ENCODE peak calls at places on chromosomes 12 and 14, in six cellular contexts. One of them, this sample, is unnamed.

GRCh38 chr14:75717729-75718128 is 56.7 kb downstream of the TTLL5 start:
- DNase-seq in right cardiac atrium: no peak
- DNase-seq in mammary epithelial cell: no peak
- DNase-seq in psoas muscle: no peak
- DNase-seq in right atrium auricular region: no peak
- DNase-seq in CD4-positive, CD25-positive, alpha-beta regulatory T cell: no peak
- DNase-seq in this sample: no peak

GRCh38 chr12:30823764-30824163 is 69.0 kb upstream of the CAPRIN2 start:
- DNase-seq in right cardiac atrium: no peak
- DNase-seq in mammary epithelial cell: no peak
- DNase-seq in psoas muscle: no peak
- DNase-seq in right atrium auricular region: peak
- DNase-seq in CD4-positive, CD25-positive, alpha-beta regulatory T cell: no peak
- DNase-seq in this sample: no peak

GRCh38 chr12:67804168-67804567 is 155.6 kb downstream of the DYRK2 start:
- DNase-seq in right cardiac atrium: no peak
- DNase-seq in mammary epithelial cell: no peak
- DNase-seq in psoas muscle: no peak
- DNase-seq in right atrium auricular region: no peak
- DNase-seq in CD4-positive, CD25-positive, alpha-beta regulatory T cell: no peak
- DNase-seq in this sample: no peak

GRCh38 chr12:48197549-48197966 is 5.5 kb downstream of the OR10AD1 start:
- DNase-seq in right cardiac atrium: no peak
- DNase-seq in mammary epithelial cell: peak
- DNase-seq in psoas muscle: no peak
- DNase-seq in right atrium auricular region: no peak
- DNase-seq in CD4-positive, CD25-positive, alpha-beta regulatory T cell: no peak
- DNase-seq in this sample: no peak

GRCh38 chr12:132205271-132206092 is 61.2 kb downstream of the NOC4L start:
- DNase-seq in right cardiac atrium: no peak
- DNase-seq in mammary epithelial cell: no peak
- DNase-seq in psoas muscle: no peak
- DNase-seq in right atrium auricular region: no peak
- DNase-seq in CD4-positive, CD25-positive, alpha-beta regulatory T cell: no peak
- DNase-seq in this sample: no peak

GRCh38 chr12:79223761-79224160 is 359.2 kb downstream of the SYT1 start:
- DNase-seq in right cardiac atrium: no peak
- DNase-seq in mammary epithelial cell: no peak
- DNase-seq in psoas muscle: no peak
- DNase-seq in right atrium auricular region: no peak
- DNase-seq in CD4-positive, CD25-positive, alpha-beta regulatory T cell: no peak
- DNase-seq in this sample: no peak

GRCh38 chr12:77402726-77403125 is 337.4 kb upstream of the E2F7 start:
- DNase-seq in right cardiac atrium: no peak
- DNase-seq in mammary epithelial cell: no peak
- DNase-seq in psoas muscle: no peak
- DNase-seq in right atrium auricular region: no peak
- DNase-seq in CD4-positive, CD25-positive, alpha-beta regulatory T cell: no peak
- DNase-seq in this sample: no peak

GRCh38 chr14:70789361-70789760 is 20.0 kb downstream of the MAP3K9 start:
- DNase-seq in right cardiac atrium: no peak
- DNase-seq in mammary epithelial cell: peak
- DNase-seq in psoas muscle: no peak
- DNase-seq in right atrium auricular region: no peak
- DNase-seq in CD4-positive, CD25-positive, alpha-beta regulatory T cell: no peak
- DNase-seq in this sample: peak

GRCh38 chr12:122090759-122091535 is 12.4 kb downstream of the MLXIP start:
- DNase-seq in right cardiac atrium: no peak
- DNase-seq in mammary epithelial cell: no peak
- DNase-seq in psoas muscle: no peak
- DNase-seq in right atrium auricular region: no peak
- DNase-seq in CD4-positive, CD25-positive, alpha-beta regulatory T cell: no peak
- DNase-seq in this sample: no peak

GRCh38 chr12:91381309-91381804 is 198.7 kb upstream of the DCN start:
- DNase-seq in right cardiac atrium: peak
- DNase-seq in mammary epithelial cell: peak
- DNase-seq in psoas muscle: no peak
- DNase-seq in right atrium auricular region: peak
- DNase-seq in CD4-positive, CD25-positive, alpha-beta regulatory T cell: no peak
- DNase-seq in this sample: peak

GRCh38 chr14:52730708-52731111 is 744 bp downstream of the STYX start:
- DNase-seq in right cardiac atrium: no peak
- DNase-seq in mammary epithelial cell: peak
- DNase-seq in psoas muscle: no peak
- DNase-seq in right atrium auricular region: no peak
- DNase-seq in CD4-positive, CD25-positive, alpha-beta regulatory T cell: no peak
- DNase-seq in this sample: peak

GRCh38 chr14:101364503-101365328 is 196.6 kb upstream of the DIO3 start:
- DNase-seq in right cardiac atrium: peak
- DNase-seq in mammary epithelial cell: no peak
- DNase-seq in psoas muscle: peak
- DNase-seq in right atrium auricular region: peak
- DNase-seq in CD4-positive, CD25-positive, alpha-beta regulatory T cell: no peak
- DNase-seq in this sample: no peak

GRCh38 chr12:130698106-130698505 is 18.0 kb downstream of the RIMBP2 start:
- DNase-seq in right cardiac atrium: no peak
- DNase-seq in mammary epithelial cell: no peak
- DNase-seq in psoas muscle: no peak
- DNase-seq in right atrium auricular region: no peak
- DNase-seq in CD4-positive, CD25-positive, alpha-beta regulatory T cell: no peak
- DNase-seq in this sample: no peak

GRCh38 chr12:30308010-30308717 is 387.5 kb downstream of the IPO8 start:
- DNase-seq in right cardiac atrium: no peak
- DNase-seq in mammary epithelial cell: peak
- DNase-seq in psoas muscle: no peak
- DNase-seq in right atrium auricular region: no peak
- DNase-seq in CD4-positive, CD25-positive, alpha-beta regulatory T cell: no peak
- DNase-seq in this sample: peak

GRCh38 chr14:100187247-100187833 is 27.9 kb upstream of the DEGS2 start:
- DNase-seq in right cardiac atrium: no peak
- DNase-seq in mammary epithelial cell: no peak
- DNase-seq in psoas muscle: no peak
- DNase-seq in right atrium auricular region: no peak
- DNase-seq in CD4-positive, CD25-positive, alpha-beta regulatory T cell: no peak
- DNase-seq in this sample: no peak

GRCh38 chr12:48824112-48824511 is 5.8 kb downstream of the CACNB3 start:
- DNase-seq in right cardiac atrium: no peak
- DNase-seq in mammary epithelial cell: no peak
- DNase-seq in psoas muscle: no peak
- DNase-seq in right atrium auricular region: no peak
- DNase-seq in CD4-positive, CD25-positive, alpha-beta regulatory T cell: no peak
- DNase-seq in this sample: peak

GRCh38 chr12:72031066-72031465 is 92.4 kb downstream of the TPH2 start:
- DNase-seq in right cardiac atrium: no peak
- DNase-seq in mammary epithelial cell: no peak
- DNase-seq in psoas muscle: no peak
- DNase-seq in right atrium auricular region: no peak
- DNase-seq in CD4-positive, CD25-positive, alpha-beta regulatory T cell: no peak
- DNase-seq in this sample: no peak

GRCh38 chr12:89181271-89181920 is 170.9 kb downstream of the DUSP6 start:
- DNase-seq in right cardiac atrium: no peak
- DNase-seq in mammary epithelial cell: peak
- DNase-seq in psoas muscle: no peak
- DNase-seq in right atrium auricular region: no peak
- DNase-seq in CD4-positive, CD25-positive, alpha-beta regulatory T cell: no peak
- DNase-seq in this sample: peak

GRCh38 chr12:65875635-65876034 is 51.4 kb downstream of the HMGA2 start:
- DNase-seq in right cardiac atrium: no peak
- DNase-seq in mammary epithelial cell: no peak
- DNase-seq in psoas muscle: no peak
- DNase-seq in right atrium auricular region: no peak
- DNase-seq in CD4-positive, CD25-positive, alpha-beta regulatory T cell: no peak
- DNase-seq in this sample: no peak

GRCh38 chr12:131195796-131196195 is 242.1 kb downstream of the ADGRD1 start:
- DNase-seq in right cardiac atrium: no peak
- DNase-seq in mammary epithelial cell: no peak
- DNase-seq in psoas muscle: no peak
- DNase-seq in right atrium auricular region: peak
- DNase-seq in CD4-positive, CD25-positive, alpha-beta regulatory T cell: no peak
- DNase-seq in this sample: no peak

GRCh38 chr12:68080577-68080976 is 79.0 kb downstream of the IFNG start:
- DNase-seq in right cardiac atrium: no peak
- DNase-seq in mammary epithelial cell: no peak
- DNase-seq in psoas muscle: no peak
- DNase-seq in right atrium auricular region: no peak
- DNase-seq in CD4-positive, CD25-positive, alpha-beta regulatory T cell: no peak
- DNase-seq in this sample: no peak

GRCh38 chr12:12975322-12976077 is 23.5 kb upstream of the GPRC5D start:
- DNase-seq in right cardiac atrium: no peak
- DNase-seq in mammary epithelial cell: peak
- DNase-seq in psoas muscle: no peak
- DNase-seq in right atrium auricular region: no peak
- DNase-seq in CD4-positive, CD25-positive, alpha-beta regulatory T cell: no peak
- DNase-seq in this sample: no peak

GRCh38 chr12:66668311-66668710 is 10.6 kb downstream of the GRIP1 start:
- DNase-seq in right cardiac atrium: no peak
- DNase-seq in mammary epithelial cell: no peak
- DNase-seq in psoas muscle: no peak
- DNase-seq in right atrium auricular region: no peak
- DNase-seq in CD4-positive, CD25-positive, alpha-beta regulatory T cell: no peak
- DNase-seq in this sample: no peak

GRCh38 chr14:98062083-98062482 is 1209.9 kb downstream of the BCL11B start:
- DNase-seq in right cardiac atrium: no peak
- DNase-seq in mammary epithelial cell: no peak
- DNase-seq in psoas muscle: no peak
- DNase-seq in right atrium auricular region: no peak
- DNase-seq in CD4-positive, CD25-positive, alpha-beta regulatory T cell: no peak
- DNase-seq in this sample: no peak

GRCh38 chr14:91883770-91884169 is 16.4 kb upstream of the TC2N start:
- DNase-seq in right cardiac atrium: peak
- DNase-seq in mammary epithelial cell: no peak
- DNase-seq in psoas muscle: peak
- DNase-seq in right atrium auricular region: peak
- DNase-seq in CD4-positive, CD25-positive, alpha-beta regulatory T cell: no peak
- DNase-seq in this sample: no peak

GRCh38 chr12:14910090-14910915 is 24.6 kb upstream of the MGP start:
- DNase-seq in right cardiac atrium: no peak
- DNase-seq in mammary epithelial cell: peak
- DNase-seq in psoas muscle: no peak
- DNase-seq in right atrium auricular region: no peak
- DNase-seq in CD4-positive, CD25-positive, alpha-beta regulatory T cell: no peak
- DNase-seq in this sample: peak

GRCh38 chr14:95497561-95498011 is 18.9 kb downstream of the SYNE3 start:
- DNase-seq in right cardiac atrium: no peak
- DNase-seq in mammary epithelial cell: no peak
- DNase-seq in psoas muscle: no peak
- DNase-seq in right atrium auricular region: no peak
- DNase-seq in CD4-positive, CD25-positive, alpha-beta regulatory T cell: no peak
- DNase-seq in this sample: no peak
- H3K27ac ChIP-seq in right cardiac atrium: no peak
- H3K27ac ChIP-seq in mammary epithelial cell: no peak
- H3K27ac ChIP-seq in psoas muscle: no peak
- H3K27ac ChIP-seq in right atrium auricular region: no peak
- H3K27ac ChIP-seq in CD4-positive, CD25-positive, alpha-beta regulatory T cell: no peak
- H3K27ac ChIP-seq in this sample: no peak

DNA sequence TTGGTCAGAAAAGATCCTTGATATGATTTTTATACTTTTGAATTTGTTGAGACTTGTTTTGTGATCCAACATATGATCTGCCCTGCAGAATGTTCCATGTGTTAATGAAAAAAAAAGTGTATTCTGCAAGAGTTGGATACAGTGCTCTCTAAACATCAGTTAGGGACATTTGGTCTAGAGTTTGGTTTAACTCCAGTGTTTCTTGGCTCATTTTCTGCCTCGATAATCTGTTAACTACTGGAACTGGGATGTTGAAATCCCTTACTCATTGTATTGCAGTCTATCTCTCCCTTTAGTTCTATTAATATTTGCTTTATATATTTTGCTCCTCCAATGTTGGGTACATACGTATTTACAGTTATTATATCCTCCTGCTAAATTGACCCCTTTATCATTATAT is 18.3 kb upstream of the TXNRD1 start:
- DNase-seq in right cardiac atrium: no peak
- DNase-seq in mammary epithelial cell: no peak
- DNase-seq in psoas muscle: no peak
- DNase-seq in right atrium auricular region: no peak
- DNase-seq in CD4-positive, CD25-positive, alpha-beta regulatory T cell: no peak
- DNase-seq in this sample: no peak
- H3K27ac ChIP-seq in right cardiac atrium: no peak
- H3K27ac ChIP-seq in mammary epithelial cell: no peak
- H3K27ac ChIP-seq in psoas muscle: no peak
- H3K27ac ChIP-seq in right atrium auricular region: no peak
- H3K27ac ChIP-seq in CD4-positive, CD25-positive, alpha-beta regulatory T cell: no peak
- H3K27ac ChIP-seq in this sample: no peak

DNA sequence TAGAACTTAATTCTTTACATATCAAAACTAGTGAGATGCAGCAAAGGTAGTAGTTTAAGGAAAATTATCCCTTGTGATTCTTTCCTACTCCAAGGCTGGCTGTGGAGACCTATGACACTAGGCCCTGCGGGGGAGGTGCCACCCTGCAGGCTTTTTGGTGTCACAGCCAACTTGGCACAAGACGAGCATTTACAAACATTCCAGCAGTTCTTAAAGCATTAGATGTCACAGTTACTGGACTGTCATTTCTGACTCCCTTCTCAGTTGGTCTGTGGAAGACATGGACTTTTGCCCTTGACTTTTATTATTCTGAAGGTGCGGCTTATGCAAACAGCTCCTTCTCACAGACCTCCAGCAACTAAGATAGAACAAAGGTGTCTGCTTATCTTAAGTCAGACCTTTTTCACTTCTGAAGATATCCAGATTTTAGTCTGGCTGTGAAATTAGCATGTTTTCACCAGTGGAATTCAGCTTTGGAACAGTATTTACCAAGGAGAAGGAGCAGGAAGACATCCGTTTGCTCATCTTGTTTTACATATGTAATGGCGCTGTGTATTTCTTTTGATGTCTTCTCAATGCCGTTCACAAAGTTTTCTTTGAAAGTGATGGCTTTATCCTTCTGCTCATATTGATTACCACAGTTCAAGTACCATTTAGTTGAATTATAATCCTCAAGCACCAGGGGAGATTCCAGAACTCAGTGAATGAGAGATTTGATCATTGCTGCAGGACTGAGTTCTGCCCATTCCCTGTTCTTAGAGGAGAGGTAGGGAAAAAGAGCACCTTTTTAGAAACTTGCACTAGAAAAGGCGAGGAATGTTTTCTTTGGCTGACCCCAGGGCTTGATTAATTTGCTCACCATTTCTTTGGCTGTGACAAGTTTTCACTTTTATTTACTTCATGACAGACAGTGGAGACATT is 17.9 kb downstream of the SRGAP1 start:
- DNase-seq in right cardiac atrium: peak
- DNase-seq in mammary epithelial cell: peak
- DNase-seq in psoas muscle: no peak
- DNase-seq in right atrium auricular region: no peak
- DNase-seq in CD4-positive, CD25-positive, alpha-beta regulatory T cell: no peak
- DNase-seq in this sample: no peak
- H3K27ac ChIP-seq in right cardiac atrium: no peak
- H3K27ac ChIP-seq in mammary epithelial cell: no peak
- H3K27ac ChIP-seq in psoas muscle: peak
- H3K27ac ChIP-seq in right atrium auricular region: peak
- H3K27ac ChIP-seq in CD4-positive, CD25-positive, alpha-beta regulatory T cell: no peak
- H3K27ac ChIP-seq in this sample: no peak

DNA sequence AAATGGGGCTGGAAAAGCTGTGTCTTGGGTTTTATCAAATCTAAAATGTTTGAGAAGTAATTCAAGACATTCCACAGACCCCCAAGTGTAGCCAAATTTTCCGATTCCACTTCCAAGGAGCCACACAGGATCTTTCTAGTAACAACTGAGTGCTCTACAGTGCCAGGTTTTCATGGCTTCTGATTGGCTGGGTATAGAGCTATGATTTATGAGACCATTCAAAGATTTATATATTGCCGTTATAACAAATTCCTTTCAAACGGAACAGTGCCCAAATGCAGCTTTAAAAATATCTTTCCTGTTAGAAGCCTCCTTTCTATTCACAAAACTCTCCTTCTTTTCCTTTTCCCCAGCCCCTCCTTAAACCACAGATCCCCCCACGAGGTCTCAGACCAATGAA is 466.9 kb downstream of the MED13L start:
- DNase-seq in right cardiac atrium: no peak
- DNase-seq in mammary epithelial cell: no peak
- DNase-seq in psoas muscle: no peak
- DNase-seq in right atrium auricular region: no peak
- DNase-seq in CD4-positive, CD25-positive, alpha-beta regulatory T cell: no peak
- DNase-seq in this sample: no peak
- H3K27ac ChIP-seq in right cardiac atrium: no peak
- H3K27ac ChIP-seq in mammary epithelial cell: no peak
- H3K27ac ChIP-seq in psoas muscle: no peak
- H3K27ac ChIP-seq in right atrium auricular region: no peak
- H3K27ac ChIP-seq in CD4-positive, CD25-positive, alpha-beta regulatory T cell: no peak
- H3K27ac ChIP-seq in this sample: no peak

This sample was measured in foreskin keratinocyte.